ENCODE peak calls at places on chromosomes 5 and 9, in nine cellular contexts. One of them, this sample, is unnamed.
A peak's percentile ranks its signal among the peaks of the same experiment; 100 is the strongest.

GRCh38 chr9:23858234-23858633 is 32.2 kb upstream of the ELAVL2 start:
- DNase-seq in HTR-8/SVneo: no peak
- DNase-seq in activated CD8-positive, alpha-beta memory T cell treated with anti-CD3 and anti-CD28 coated beads for 4 hours: no peak
- DNase-seq in IMR-90: no peak
- DNase-seq in mesenchymal stem cell: no peak
- DNase-seq in Daoy: no peak
- DNase-seq in AML-193: no peak
- DNase-seq in GDM1: no peak
- DNase-seq in Calu3: no peak
- DNase-seq in this sample: no peak

GRCh38 chr9:133979124-133979920 is 12.8 kb downstream of the VAV2 start:
- DNase-seq in HTR-8/SVneo: no peak
- DNase-seq in activated CD8-positive, alpha-beta memory T cell treated with anti-CD3 and anti-CD28 coated beads for 4 hours: no peak
- DNase-seq in IMR-90: peak; percentile 37
- DNase-seq in mesenchymal stem cell: peak; percentile 48
- DNase-seq in Daoy: no peak
- DNase-seq in AML-193: no peak
- DNase-seq in GDM1: no peak
- DNase-seq in Calu3: no peak
- DNase-seq in this sample: peak; percentile 56

GRCh38 chr5:65047948-65048690 is 279.4 kb downstream of the CWC27 start:
- DNase-seq in HTR-8/SVneo: no peak
- DNase-seq in activated CD8-positive, alpha-beta memory T cell treated with anti-CD3 and anti-CD28 coated beads for 4 hours: no peak
- DNase-seq in IMR-90: no peak
- DNase-seq in mesenchymal stem cell: no peak
- DNase-seq in Daoy: no peak
- DNase-seq in AML-193: no peak
- DNase-seq in GDM1: no peak
- DNase-seq in Calu3: no peak
- DNase-seq in this sample: no peak

GRCh38 chr9:127662617-127663016 is 44.2 kb upstream of the CFAP157 start:
- DNase-seq in HTR-8/SVneo: no peak
- DNase-seq in activated CD8-positive, alpha-beta memory T cell treated with anti-CD3 and anti-CD28 coated beads for 4 hours: no peak
- DNase-seq in IMR-90: no peak
- DNase-seq in mesenchymal stem cell: no peak
- DNase-seq in Daoy: no peak
- DNase-seq in AML-193: no peak
- DNase-seq in GDM1: no peak
- DNase-seq in Calu3: no peak
- DNase-seq in this sample: no peak

GRCh38 chr5:137737349-137738256 is 1.7 kb upstream of the KLHL3 start:
- DNase-seq in HTR-8/SVneo: no peak
- DNase-seq in activated CD8-positive, alpha-beta memory T cell treated with anti-CD3 and anti-CD28 coated beads for 4 hours: no peak
- DNase-seq in IMR-90: peak; percentile 74
- DNase-seq in mesenchymal stem cell: peak; percentile 10
- DNase-seq in Daoy: peak; percentile 58
- DNase-seq in AML-193: no peak
- DNase-seq in GDM1: peak; percentile 60
- DNase-seq in Calu3: peak; percentile 66
- DNase-seq in this sample: no peak

GRCh38 chr5:17118631-17119030 is 98.8 kb upstream of the BASP1 start:
- DNase-seq in HTR-8/SVneo: peak; percentile 98
- DNase-seq in activated CD8-positive, alpha-beta memory T cell treated with anti-CD3 and anti-CD28 coated beads for 4 hours: no peak
- DNase-seq in IMR-90: peak; percentile 99
- DNase-seq in mesenchymal stem cell: peak; percentile 98
- DNase-seq in Daoy: peak; percentile 94
- DNase-seq in AML-193: peak; percentile 89
- DNase-seq in GDM1: peak; percentile 95
- DNase-seq in Calu3: peak; percentile 61
- DNase-seq in this sample: peak; percentile 16

GRCh38 chr9:111648066-111648465 is 13.3 kb upstream of the GNG10 start:
- DNase-seq in HTR-8/SVneo: no peak
- DNase-seq in activated CD8-positive, alpha-beta memory T cell treated with anti-CD3 and anti-CD28 coated beads for 4 hours: no peak
- DNase-seq in IMR-90: peak; percentile 62
- DNase-seq in mesenchymal stem cell: peak; percentile 51
- DNase-seq in Daoy: no peak
- DNase-seq in AML-193: no peak
- DNase-seq in GDM1: no peak
- DNase-seq in Calu3: no peak
- DNase-seq in this sample: no peak

GRCh38 chr5:167582263-167582662 is 709.2 kb upstream of the WWC1 start:
- DNase-seq in HTR-8/SVneo: peak; percentile 39
- DNase-seq in activated CD8-positive, alpha-beta memory T cell treated with anti-CD3 and anti-CD28 coated beads for 4 hours: no peak
- DNase-seq in IMR-90: peak; percentile 8
- DNase-seq in mesenchymal stem cell: peak; percentile 22
- DNase-seq in Daoy: no peak
- DNase-seq in AML-193: no peak
- DNase-seq in GDM1: no peak
- DNase-seq in Calu3: no peak
- DNase-seq in this sample: no peak

GRCh38 chr5:124274949-124275348 is 471.5 kb downstream of the ZNF608 start:
- DNase-seq in HTR-8/SVneo: peak; percentile 10
- DNase-seq in activated CD8-positive, alpha-beta memory T cell treated with anti-CD3 and anti-CD28 coated beads for 4 hours: no peak
- DNase-seq in IMR-90: no peak
- DNase-seq in mesenchymal stem cell: peak; percentile 10
- DNase-seq in Daoy: peak; percentile 13
- DNase-seq in AML-193: no peak
- DNase-seq in GDM1: no peak
- DNase-seq in Calu3: no peak
- DNase-seq in this sample: no peak

GRCh38 chr5:163347671-163348070 is 89.7 kb upstream of the CCNG1 start:
- DNase-seq in HTR-8/SVneo: peak; percentile 40
- DNase-seq in activated CD8-positive, alpha-beta memory T cell treated with anti-CD3 and anti-CD28 coated beads for 4 hours: peak; percentile 11
- DNase-seq in IMR-90: peak; percentile 55
- DNase-seq in mesenchymal stem cell: peak; percentile 60
- DNase-seq in Daoy: peak; percentile 59
- DNase-seq in AML-193: peak; percentile 42
- DNase-seq in GDM1: peak; percentile 8
- DNase-seq in Calu3: peak; percentile 76
- DNase-seq in this sample: peak; percentile 60

GRCh38 chr9:121453232-121453892 is 46.3 kb downstream of the GGTA1 start:
- DNase-seq in HTR-8/SVneo: no peak
- DNase-seq in activated CD8-positive, alpha-beta memory T cell treated with anti-CD3 and anti-CD28 coated beads for 4 hours: no peak
- DNase-seq in IMR-90: no peak
- DNase-seq in mesenchymal stem cell: no peak
- DNase-seq in Daoy: no peak
- DNase-seq in AML-193: no peak
- DNase-seq in GDM1: no peak
- DNase-seq in Calu3: no peak
- DNase-seq in this sample: no peak

GRCh38 chr9:136748656-136749551 is 579 bp upstream of the LCN6 start:
- DNase-seq in HTR-8/SVneo: no peak
- DNase-seq in activated CD8-positive, alpha-beta memory T cell treated with anti-CD3 and anti-CD28 coated beads for 4 hours: no peak
- DNase-seq in IMR-90: no peak
- DNase-seq in mesenchymal stem cell: no peak
- DNase-seq in Daoy: no peak
- DNase-seq in AML-193: no peak
- DNase-seq in GDM1: no peak
- DNase-seq in Calu3: no peak
- DNase-seq in this sample: peak; percentile 38

GRCh38 chr5:59173568-59173967 is 590.7 kb downstream of the RAB3C start:
- DNase-seq in HTR-8/SVneo: peak; percentile 9
- DNase-seq in activated CD8-positive, alpha-beta memory T cell treated with anti-CD3 and anti-CD28 coated beads for 4 hours: no peak
- DNase-seq in IMR-90: peak; percentile 45
- DNase-seq in mesenchymal stem cell: no peak
- DNase-seq in Daoy: no peak
- DNase-seq in AML-193: peak; percentile 33
- DNase-seq in GDM1: no peak
- DNase-seq in Calu3: no peak
- DNase-seq in this sample: no peak

GRCh38 chr5:151469386-151469785 is 22.0 kb downstream of the SLC36A1 start:
- DNase-seq in HTR-8/SVneo: no peak
- DNase-seq in activated CD8-positive, alpha-beta memory T cell treated with anti-CD3 and anti-CD28 coated beads for 4 hours: no peak
- DNase-seq in IMR-90: peak; percentile 58
- DNase-seq in mesenchymal stem cell: no peak
- DNase-seq in Daoy: no peak
- DNase-seq in AML-193: no peak
- DNase-seq in GDM1: no peak
- DNase-seq in Calu3: no peak
- DNase-seq in this sample: no peak

GRCh38 chr9:128895556-128895955 is 13.6 kb downstream of the LRRC8A start:
- DNase-seq in HTR-8/SVneo: no peak
- DNase-seq in activated CD8-positive, alpha-beta memory T cell treated with anti-CD3 and anti-CD28 coated beads for 4 hours: no peak
- DNase-seq in IMR-90: no peak
- DNase-seq in mesenchymal stem cell: no peak
- DNase-seq in Daoy: peak; percentile 0
- DNase-seq in AML-193: no peak
- DNase-seq in GDM1: no peak
- DNase-seq in Calu3: no peak
- DNase-seq in this sample: no peak

GRCh38 chr5:172194985-172195774 is 1.2 kb downstream of the EFCAB9 start:
- DNase-seq in HTR-8/SVneo: no peak
- DNase-seq in activated CD8-positive, alpha-beta memory T cell treated with anti-CD3 and anti-CD28 coated beads for 4 hours: no peak
- DNase-seq in IMR-90: no peak
- DNase-seq in mesenchymal stem cell: no peak
- DNase-seq in Daoy: no peak
- DNase-seq in AML-193: no peak
- DNase-seq in GDM1: no peak
- DNase-seq in Calu3: no peak
- DNase-seq in this sample: peak; percentile 3

GRCh38 chr5:176365663-176366574 is 632 bp downstream of the ARL10 start:
- DNase-seq in HTR-8/SVneo: peak; percentile 82
- DNase-seq in activated CD8-positive, alpha-beta memory T cell treated with anti-CD3 and anti-CD28 coated beads for 4 hours: no peak
- DNase-seq in IMR-90: peak; percentile 55
- DNase-seq in mesenchymal stem cell: peak; percentile 41
- DNase-seq in Daoy: peak; percentile 36
- DNase-seq in AML-193: no peak
- DNase-seq in GDM1: no peak
- DNase-seq in Calu3: peak; percentile 30
- DNase-seq in this sample: peak; percentile 10

GRCh38 chr5:132234684-132235062 is 7.0 kb upstream of the P4HA2 start:
- DNase-seq in HTR-8/SVneo: no peak
- DNase-seq in activated CD8-positive, alpha-beta memory T cell treated with anti-CD3 and anti-CD28 coated beads for 4 hours: no peak
- DNase-seq in IMR-90: no peak
- DNase-seq in mesenchymal stem cell: no peak
- DNase-seq in Daoy: no peak
- DNase-seq in AML-193: no peak
- DNase-seq in GDM1: no peak
- DNase-seq in Calu3: no peak
- DNase-seq in this sample: peak; percentile 1

GRCh38 chr5:107778651-107779050 is 107.9 kb upstream of the EFNA5 start:
- DNase-seq in HTR-8/SVneo: no peak
- DNase-seq in activated CD8-positive, alpha-beta memory T cell treated with anti-CD3 and anti-CD28 coated beads for 4 hours: no peak
- DNase-seq in IMR-90: no peak
- DNase-seq in mesenchymal stem cell: no peak
- DNase-seq in Daoy: no peak
- DNase-seq in AML-193: no peak
- DNase-seq in GDM1: no peak
- DNase-seq in Calu3: no peak
- DNase-seq in this sample: no peak